ENCODE peak calls at places on chromosome 19, in four cellular contexts. U is K562, F is dorsolateral prefrontal cortex, X is colonic mucosa. G is an unnamed sample. For H3K27me3, the result is how much of the 10 kb centered on the place peaks cover.

GRCh38 chr19:10760268-10760944 is 42.5 kb downstream of the DNM2 start:
- DNase-seq in F (no peak), U (no peak), X (no peak), G (peak)

GRCh38 chr19:38304866-38305429 is 897 bp downstream of the C19orf33 start:
- DNase-seq in U (peak), X (peak), F (no peak), G (no peak)

GRCh38 chr19:15452111-15453047 is 2.6 kb upstream of the WIZ start:
- DNase-seq in X (peak), U (peak), F (no peak), G (no peak)

GRCh38 chr19:6691342-6691741 is 21.4 kb upstream of the TNFSF14 start:
- DNase-seq in F (no peak), X (no peak), U (no peak), G (no peak)

GRCh38 chr19:5251096-5252065 is 89.2 kb downstream of the PTPRS start:
- DNase-seq in X (no peak), U (no peak), F (no peak), G (no peak)

GRCh38 chr19:5628470-5628869 is 5.6 kb downstream of the SAFB start:
- DNase-seq in F (no peak), X (no peak), U (no peak), G (no peak)

GRCh38 chr19:55099557-55100506 is 17.6 kb downstream of the PPP1R12C start:
- DNase-seq in U (no peak), F (no peak), X (no peak), G (no peak)

GRCh38 chr19:12789098-12789903 is 2.0 kb upstream of the JUNB start:
- DNase-seq in X (peak), F (no peak), U (no peak), G (peak)

GRCh38 chr19:49119411-49120324 is at the start of gene PPFIA3:
- DNase-seq in F (no peak), U (peak), X (peak), G (no peak)

GRCh38 chr19:45553464-45553863 is 31.1 kb downstream of the OPA3 start:
- DNase-seq in F (peak), X (peak), U (peak), G (no peak)

GRCh38 chr19:3291644-3292043 is 67.2 kb downstream of the CELF5 start:
- DNase-seq in F (no peak), X (no peak), U (no peak), G (no peak)

GRCh38 chr19:37056776-37057175 is 21.5 kb upstream of the ZNF420 start:
- DNase-seq in U (no peak), F (no peak), X (no peak), G (no peak)

GRCh38 chr19:44796701-44797115 is 12.2 kb upstream of the BCAM start:
- DNase-seq in F (no peak), U (no peak), X (no peak), G (peak)

GRCh38 chr19:2650515-2650914 is 52.0 kb downstream of the GNG7 start:
- DNase-seq in F (no peak), X (no peak), U (no peak), G (no peak)

GRCh38 chr19:46410205-46411087 is 2.9 kb downstream of the CCDC8 start:
- DNase-seq in X (no peak), F (no peak), U (no peak), G (no peak)

GRCh38 chr19:5542665-5543064 is 25.1 kb downstream of the TINCR start:
- DNase-seq in U (no peak), F (no peak), X (no peak), G (no peak)

GRCh38 chr19:4539697-4540581 is at the start of gene LRG1:
- DNase-seq in U (peak), F (no peak), X (peak), G (no peak)

GRCh38 chr19:13741893-13742292 is 22.4 kb upstream of the MRI1 start:
- DNase-seq in X (no peak), F (no peak), U (no peak), G (no peak)

GRCh38 chr19:37572203-37572602 is 22.4 kb downstream of the ZNF571 start:
- DNase-seq in F (no peak), X (no peak), U (no peak), G (no peak)

GRCh38 chr19:39144487-39145071 is 19.0 kb downstream of the PAK4 start:
- DNase-seq in U (no peak), X (peak), F (no peak), G (no peak)

GRCh38 chr19:3284759-3285646 is 60.5 kb downstream of the CELF5 start:
- DNase-seq in U (peak), X (peak), F (no peak), G (peak)

GRCh38 chr19:45575216-45575615 is 9.4 kb downstream of the OPA3 start:
- DNase-seq in U (no peak), F (no peak), X (no peak), G (no peak)

GRCh38 chr19:15476334-15476733 is 3.0 kb downstream of the PGLYRP2 start:
- DNase-seq in X (no peak), F (no peak), U (no peak), G (no peak)

GRCh38 chr19:48806518-48806817 is 4.4 kb downstream of the BCAT2 start:
- DNase-seq in F (peak), U (peak), X (peak), G (no peak)

GRCh38 chr19:45280471-45280961 is 29.4 kb downstream of the MARK4 start:
- DNase-seq in X (no peak), U (no peak), F (no peak), G (no peak)

GRCh38 chr19:49231804-49232203 is 74.2 kb downstream of the TRPM4 start:
- DNase-seq in U (no peak), X (no peak), F (no peak), G (no peak)

GRCh38 chr19:45008554-45008953 is 7.3 kb downstream of the RELB start:
- DNase-seq in X (peak), F (no peak), U (no peak), G (no peak)

GRCh38 chr19:11465605-11466004 is 15.2 kb downstream of the ELAVL3 start:
- DNase-seq in X (no peak), U (no peak), F (no peak), G (no peak)

GRCh38 chr19:10836478-10837325 is 690 bp upstream of the TMED1 start:
- DNase-seq in U (peak), X (peak), F (peak), G (peak)

GRCh38 chr19:18780631-18781030 is 10.5 kb downstream of the COMP start:
- DNase-seq in U (no peak), F (no peak), X (no peak), G (no peak)
- H3K27me3 ChIP-seq in U (under half), F (under half), X (under half), G (under half)

GRCh38 chr19:1069009-1069779 is 2.2 kb downstream of the ARHGAP45 start:
- DNase-seq in F (peak), U (no peak), X (peak), G (peak)
- H3K27me3 ChIP-seq in F (half or more), U (under half), X (under half), G (under half)

GRCh38 chr19:34468400-34468799 is 13.2 kb upstream of the WTIP start:
- DNase-seq in X (no peak), F (no peak), U (no peak), G (no peak)
- H3K27me3 ChIP-seq in X (under half), F (under half), U (under half), G (under half)

GRCh38 chr19:30092721-30093569 is 150.9 kb downstream of the URI1 start:
- DNase-seq in X (peak), U (no peak), F (no peak), G (no peak)

GRCh38 chr19:30090476-30090875 is 148.4 kb downstream of the URI1 start:
- DNase-seq in X (no peak), F (no peak), U (no peak), G (no peak)

GRCh38 chr19:30090963-30091362 is 148.9 kb downstream of the URI1 start:
- DNase-seq in F (no peak), X (no peak), U (no peak), G (no peak)

GRCh38 chr19:30091856-30092255 is 149.8 kb downstream of the URI1 start:
- DNase-seq in X (no peak), F (no peak), U (no peak), G (no peak)

GRCh38 chr19:30091456-30091855 is 149.4 kb downstream of the URI1 start:
- DNase-seq in U (no peak), F (no peak), X (no peak), G (no peak)
- H3K27me3 ChIP-seq in U (under half), F (under half), X (under half), G (under half)

GRCh38 chr19:50310759-50311465 is 18.3 kb downstream of the KCNC3 start:
- DNase-seq in U (no peak), X (no peak), F (no peak), G (no peak)
- H3K27me3 ChIP-seq in U (under half), X (under half), F (under half), G (half or more)

DNA sequence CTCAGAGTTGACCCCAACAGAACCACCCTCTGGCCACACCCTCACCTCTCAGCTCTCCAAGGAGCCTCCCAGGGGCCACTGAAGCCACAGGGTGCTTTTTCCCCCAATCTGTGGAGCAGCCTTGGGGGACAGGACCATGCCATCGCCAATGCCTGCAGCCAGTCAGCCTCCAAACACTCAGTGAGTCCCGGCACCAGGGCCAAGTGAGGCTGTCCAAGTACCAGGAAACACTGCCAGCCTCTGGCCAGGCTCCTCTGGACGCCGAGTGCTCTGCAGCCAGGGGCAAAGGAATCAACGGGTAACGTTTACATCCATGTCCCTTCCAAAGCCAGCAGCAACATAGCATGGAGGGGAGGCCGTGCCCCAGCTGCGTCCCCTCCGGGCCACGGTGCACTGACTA is 9.5 kb upstream of the COMP start:
- DNase-seq in X (no peak), F (no peak), U (no peak), G (no peak)
- H3K27me3 ChIP-seq in X (under half), F (under half), U (under half), G (under half)